ENCODE peak calls at places on chromosomes 1 and 21, in five cellular contexts. G, H, E, Y and Z are unnamed samples.

GRCh38 chr21:45513003-45513706 is 29.1 kb downstream of the SLC19A1 start:
- DNase-seq in G (peak), H (no peak), E (no peak), Y (no peak), Z (no peak)

GRCh38 chr1:67682659-67683197 is 2.3 kb upstream of the GADD45A start:
- DNase-seq in G (peak), H (no peak), E (peak), Y (no peak), Z (no peak)

GRCh38 chr1:9652379-9653194 is 1.1 kb downstream of the PIK3CD start:
- DNase-seq in G (no peak), H (no peak), E (no peak), Y (peak), Z (peak)

GRCh38 chr1:17369466-17369865 is 2.5 kb upstream of the PADI6 start:
- DNase-seq in G (peak), H (no peak), E (peak), Y (no peak), Z (no peak)

GRCh38 chr1:211549092-211549749 is 29.7 kb downstream of the SLC30A1 start:
- DNase-seq in G (no peak), H (no peak), E (no peak), Y (no peak), Z (no peak)

GRCh38 chr21:44748621-44749020 is 37.2 kb upstream of the TSPEAR start:
- DNase-seq in G (no peak), H (no peak), E (no peak), Y (no peak), Z (no peak)

GRCh38 chr1:2646837-2647236 is 14.0 kb upstream of the MMEL1 start:
- DNase-seq in G (no peak), H (no peak), E (no peak), Y (no peak), Z (no peak)

GRCh38 chr21:31612889-31613785 is 46.4 kb upstream of the SOD1 start:
- DNase-seq in G (peak), H (peak), E (no peak), Y (no peak), Z (no peak)

GRCh38 chr1:169776440-169776839 is 18.3 kb downstream of the METTL18 start:
- DNase-seq in G (no peak), H (no peak), E (no peak), Y (no peak), Z (no peak)

GRCh38 chr1:89989791-89990190 is 5.1 kb upstream of the ZNF326 start:
- DNase-seq in G (no peak), H (no peak), E (no peak), Y (no peak), Z (no peak)

GRCh38 chr1:71593523-71593922 is 512.7 kb upstream of the ZRANB2 start:
- DNase-seq in G (no peak), H (no peak), E (no peak), Y (no peak), Z (peak)

GRCh38 chr1:220528049-220528678 is at the start of gene MARK1:
- DNase-seq in G (peak), H (no peak), E (no peak), Y (no peak), Z (peak)

GRCh38 chr1:202264300-202265075 is 70.9 kb downstream of the LGR6 start:
- DNase-seq in G (no peak), H (no peak), E (no peak), Y (no peak), Z (no peak)